ENCODE peak calls at places on chromosomes 3 and 15, in six cellular contexts. One of them, this sample, is unnamed.
A peak's percentile ranks its signal among the peaks of the same experiment; 100 is the strongest.

GRCh38 chr15:69499521-69500201 is 47.0 kb downstream of the RPLP1 start:
- DNase-seq in progenitor cell of endocrine pancreas: no peak
- DNase-seq in thoracic aorta: no peak
- DNase-seq in heart right ventricle: peak; percentile 34
- DNase-seq in astrocyte of the spinal cord: no peak
- DNase-seq in body of pancreas: no peak
- DNase-seq in this sample: no peak

GRCh38 chr3:16355864-16356263 is 90.9 kb downstream of the OXNAD1 start:
- DNase-seq in progenitor cell of endocrine pancreas: no peak
- DNase-seq in heart right ventricle: no peak
- DNase-seq in body of pancreas: no peak
- DNase-seq in thoracic aorta: no peak
- DNase-seq in astrocyte of the spinal cord: no peak
- DNase-seq in this sample: no peak

GRCh38 chr3:150762662-150763121 is 277 bp downstream of the SIAH2 start:
- DNase-seq in progenitor cell of endocrine pancreas: no peak
- DNase-seq in body of pancreas: peak; percentile 28
- DNase-seq in heart right ventricle: no peak
- DNase-seq in thoracic aorta: no peak
- DNase-seq in astrocyte of the spinal cord: no peak
- DNase-seq in this sample: no peak

GRCh38 chr15:41982133-41982930 is 10.0 kb upstream of the EHD4 start:
- DNase-seq in body of pancreas: no peak
- DNase-seq in heart right ventricle: no peak
- DNase-seq in thoracic aorta: no peak
- DNase-seq in astrocyte of the spinal cord: no peak
- DNase-seq in progenitor cell of endocrine pancreas: no peak
- DNase-seq in this sample: no peak

GRCh38 chr3:190883973-190884832 is 21.7 kb upstream of the GMNC start:
- DNase-seq in astrocyte of the spinal cord: peak; percentile 73
- DNase-seq in heart right ventricle: no peak
- DNase-seq in progenitor cell of endocrine pancreas: no peak
- DNase-seq in body of pancreas: peak; percentile 59
- DNase-seq in thoracic aorta: no peak
- DNase-seq in this sample: no peak

GRCh38 chr15:40340038-40340739 is 550 bp downstream of the CCDC9B start:
- DNase-seq in thoracic aorta: peak; percentile 63
- DNase-seq in astrocyte of the spinal cord: peak; percentile 71
- DNase-seq in body of pancreas: peak; percentile 66
- DNase-seq in heart right ventricle: peak; percentile 91
- DNase-seq in progenitor cell of endocrine pancreas: no peak
- DNase-seq in this sample: no peak

GRCh38 chr15:84570164-84570692 is 30.6 kb upstream of the ZSCAN2 start:
- DNase-seq in progenitor cell of endocrine pancreas: peak; percentile 44
- DNase-seq in astrocyte of the spinal cord: peak; percentile 21
- DNase-seq in body of pancreas: peak; percentile 52
- DNase-seq in thoracic aorta: no peak
- DNase-seq in heart right ventricle: peak; percentile 70
- DNase-seq in this sample: peak; percentile 44

GRCh38 chr3:154314152-154314551 is 10.1 kb downstream of the DHX36 start:
- DNase-seq in thoracic aorta: no peak
- DNase-seq in progenitor cell of endocrine pancreas: no peak
- DNase-seq in body of pancreas: no peak
- DNase-seq in heart right ventricle: no peak
- DNase-seq in astrocyte of the spinal cord: no peak
- DNase-seq in this sample: no peak

GRCh38 chr3:151838574-151839312 is 24.8 kb downstream of the AADAC start:
- DNase-seq in body of pancreas: peak; percentile 62
- DNase-seq in thoracic aorta: no peak
- DNase-seq in astrocyte of the spinal cord: peak; percentile 82
- DNase-seq in heart right ventricle: no peak
- DNase-seq in progenitor cell of endocrine pancreas: no peak
- DNase-seq in this sample: no peak

GRCh38 chr3:17195856-17196604 is 311.3 kb downstream of the PLCL2 start:
- DNase-seq in thoracic aorta: no peak
- DNase-seq in body of pancreas: no peak
- DNase-seq in progenitor cell of endocrine pancreas: no peak
- DNase-seq in heart right ventricle: no peak
- DNase-seq in astrocyte of the spinal cord: peak; percentile 18
- DNase-seq in this sample: peak; percentile 22

GRCh38 chr3:112043621-112044201 is 9.2 kb downstream of the TMPRSS7 start:
- DNase-seq in progenitor cell of endocrine pancreas: no peak
- DNase-seq in thoracic aorta: no peak
- DNase-seq in heart right ventricle: no peak
- DNase-seq in body of pancreas: peak; percentile 32
- DNase-seq in astrocyte of the spinal cord: peak; percentile 79
- DNase-seq in this sample: no peak

GRCh38 chr3:45816544-45816943 is 20.2 kb upstream of the SLC6A20 start:
- DNase-seq in body of pancreas: no peak
- DNase-seq in heart right ventricle: peak; percentile 18
- DNase-seq in astrocyte of the spinal cord: no peak
- DNase-seq in thoracic aorta: no peak
- DNase-seq in progenitor cell of endocrine pancreas: no peak
- DNase-seq in this sample: no peak

GRCh38 chr3:111963424-111963823 is 15.4 kb upstream of the ABHD10 start:
- DNase-seq in astrocyte of the spinal cord: peak; percentile 68
- DNase-seq in progenitor cell of endocrine pancreas: no peak
- DNase-seq in heart right ventricle: no peak
- DNase-seq in body of pancreas: no peak
- DNase-seq in thoracic aorta: no peak
- DNase-seq in this sample: no peak

GRCh38 chr3:49470714-49471420 is 800 bp downstream of the DAG1 start:
- DNase-seq in heart right ventricle: no peak
- DNase-seq in thoracic aorta: no peak
- DNase-seq in progenitor cell of endocrine pancreas: no peak
- DNase-seq in body of pancreas: no peak
- DNase-seq in astrocyte of the spinal cord: no peak
- DNase-seq in this sample: no peak

GRCh38 chr15:42384597-42384996 is 25.3 kb downstream of the CAPN3 start:
- DNase-seq in astrocyte of the spinal cord: no peak
- DNase-seq in progenitor cell of endocrine pancreas: no peak
- DNase-seq in body of pancreas: no peak
- DNase-seq in heart right ventricle: no peak
- DNase-seq in thoracic aorta: no peak
- DNase-seq in this sample: no peak

GRCh38 chr15:100760357-100760903 is 119.2 kb upstream of the ALDH1A3 start:
- DNase-seq in heart right ventricle: no peak
- DNase-seq in thoracic aorta: no peak
- DNase-seq in progenitor cell of endocrine pancreas: no peak
- DNase-seq in astrocyte of the spinal cord: no peak
- DNase-seq in body of pancreas: no peak
- DNase-seq in this sample: no peak

GRCh38 chr3:114823061-114823460 is 324.0 kb downstream of the ZBTB20 start:
- DNase-seq in thoracic aorta: no peak
- DNase-seq in heart right ventricle: no peak
- DNase-seq in progenitor cell of endocrine pancreas: no peak
- DNase-seq in body of pancreas: no peak
- DNase-seq in astrocyte of the spinal cord: no peak
- DNase-seq in this sample: no peak

GRCh38 chr3:3559786-3560185 is 239.4 kb upstream of the LRRN1 start:
- DNase-seq in progenitor cell of endocrine pancreas: no peak
- DNase-seq in body of pancreas: no peak
- DNase-seq in astrocyte of the spinal cord: no peak
- DNase-seq in heart right ventricle: no peak
- DNase-seq in thoracic aorta: no peak
- DNase-seq in this sample: no peak

GRCh38 chr3:21766002-21766401 is 15.0 kb upstream of the ZNF385D start:
- DNase-seq in heart right ventricle: no peak
- DNase-seq in progenitor cell of endocrine pancreas: no peak
- DNase-seq in astrocyte of the spinal cord: no peak
- DNase-seq in thoracic aorta: no peak
- DNase-seq in body of pancreas: no peak
- DNase-seq in this sample: no peak

GRCh38 chr15:85581495-85581894 is 201.1 kb downstream of the AKAP13 start:
- DNase-seq in thoracic aorta: no peak
- DNase-seq in progenitor cell of endocrine pancreas: no peak
- DNase-seq in body of pancreas: peak; percentile 67
- DNase-seq in astrocyte of the spinal cord: no peak
- DNase-seq in heart right ventricle: peak; percentile 63
- DNase-seq in this sample: no peak

GRCh38 chr3:35737080-35737479 is 97.8 kb downstream of the ARPP21 start:
- DNase-seq in progenitor cell of endocrine pancreas: no peak
- DNase-seq in thoracic aorta: no peak
- DNase-seq in heart right ventricle: no peak
- DNase-seq in astrocyte of the spinal cord: no peak
- DNase-seq in body of pancreas: no peak
- DNase-seq in this sample: no peak

GRCh38 chr3:31197941-31198340 is 303.5 kb upstream of the GADL1 start:
- DNase-seq in astrocyte of the spinal cord: no peak
- DNase-seq in body of pancreas: no peak
- DNase-seq in heart right ventricle: no peak
- DNase-seq in progenitor cell of endocrine pancreas: no peak
- DNase-seq in thoracic aorta: no peak
- DNase-seq in this sample: no peak

GRCh38 chr15:77569647-77570186 is 63.0 kb downstream of the LINGO1 start:
- DNase-seq in progenitor cell of endocrine pancreas: no peak
- DNase-seq in thoracic aorta: no peak
- DNase-seq in astrocyte of the spinal cord: no peak
- DNase-seq in heart right ventricle: no peak
- DNase-seq in body of pancreas: no peak
- DNase-seq in this sample: no peak

GRCh38 chr15:80179966-80180365 is 27.2 kb downstream of the FAH start:
- DNase-seq in thoracic aorta: no peak
- DNase-seq in heart right ventricle: no peak
- DNase-seq in astrocyte of the spinal cord: no peak
- DNase-seq in body of pancreas: no peak
- DNase-seq in progenitor cell of endocrine pancreas: no peak
- DNase-seq in this sample: no peak

GRCh38 chr3:45104715-45105711 is 41.2 kb downstream of the CDCP1 start:
- DNase-seq in heart right ventricle: no peak
- DNase-seq in astrocyte of the spinal cord: peak; percentile 72
- DNase-seq in progenitor cell of endocrine pancreas: no peak
- DNase-seq in body of pancreas: no peak
- DNase-seq in thoracic aorta: no peak
- DNase-seq in this sample: no peak

GRCh38 chr3:150078983-150079739 is 108.5 kb upstream of the PFN2 start:
- DNase-seq in body of pancreas: no peak
- DNase-seq in thoracic aorta: peak; percentile 16
- DNase-seq in heart right ventricle: no peak
- DNase-seq in progenitor cell of endocrine pancreas: no peak
- DNase-seq in astrocyte of the spinal cord: peak; percentile 94
- DNase-seq in this sample: no peak

GRCh38 chr3:64063207-64063981 is 40.1 kb upstream of the PSMD6 start:
- DNase-seq in progenitor cell of endocrine pancreas: no peak
- DNase-seq in astrocyte of the spinal cord: peak; percentile 37
- DNase-seq in heart right ventricle: no peak
- DNase-seq in body of pancreas: no peak
- DNase-seq in thoracic aorta: no peak
- DNase-seq in this sample: no peak

DNA sequence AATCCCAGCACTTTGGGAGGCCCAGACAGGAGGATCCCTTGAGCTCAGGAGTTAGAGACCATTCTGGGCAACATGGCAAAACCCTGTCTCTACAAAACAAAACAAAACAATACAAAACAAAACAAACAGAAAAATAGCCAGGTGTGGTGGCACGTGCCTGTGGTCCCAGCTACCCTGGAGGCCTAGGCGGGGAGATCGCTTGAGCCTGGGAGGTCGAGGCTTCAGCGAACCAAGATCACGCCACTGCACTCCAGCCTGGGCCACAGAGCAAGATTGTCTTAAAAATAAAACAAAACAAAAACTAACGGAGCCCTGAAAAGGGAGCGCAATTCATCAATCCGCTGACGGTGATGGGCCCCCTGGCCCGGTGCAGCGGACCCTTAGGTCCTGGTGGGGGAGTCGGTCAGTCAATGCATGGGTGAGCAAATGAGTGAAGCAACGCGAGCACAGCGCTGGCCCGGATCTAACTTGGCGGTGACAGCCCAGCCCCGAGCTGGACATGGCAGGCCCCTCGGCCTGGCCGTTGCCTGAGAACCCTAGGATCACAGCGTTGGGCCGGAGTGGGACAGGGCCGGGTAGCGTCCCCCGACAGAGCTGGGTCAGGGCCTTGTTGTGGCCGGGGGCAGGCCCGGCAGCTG is 52.4 kb upstream of the BLM start:
- DNase-seq in thoracic aorta: no peak
- DNase-seq in progenitor cell of endocrine pancreas: no peak
- DNase-seq in body of pancreas: peak; percentile 31
- DNase-seq in astrocyte of the spinal cord: peak; percentile 41
- DNase-seq in heart right ventricle: peak; percentile 60
- DNase-seq in this sample: no peak
- TF ChIP-seq CTCF in thoracic aorta: no peak
- TF ChIP-seq CTCF in progenitor cell of endocrine pancreas: no peak
- TF ChIP-seq CTCF in body of pancreas: no peak
- TF ChIP-seq CTCF in astrocyte of the spinal cord: no peak
- TF ChIP-seq CTCF in heart right ventricle: peak; percentile 9
- TF ChIP-seq CTCF in this sample: no peak

DNA sequence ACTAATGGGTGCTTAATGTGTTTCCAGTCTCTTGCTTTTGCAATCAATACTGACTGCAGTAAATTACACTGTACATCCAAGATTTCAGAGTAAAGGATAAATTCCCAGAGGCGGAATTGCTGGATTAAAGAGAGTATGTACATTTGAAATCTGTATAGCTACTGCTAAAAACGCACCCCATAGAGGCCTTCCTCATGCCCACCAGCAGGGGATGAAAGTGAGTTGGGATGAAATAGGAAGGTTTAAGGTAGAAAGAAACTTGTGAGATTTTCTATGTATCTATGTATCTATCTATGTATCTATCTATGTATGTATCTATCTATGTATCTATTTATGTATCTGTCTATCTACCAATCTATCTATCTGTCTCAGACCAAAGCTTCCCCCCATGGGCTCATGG is 28.4 kb downstream of the TMEM44 start:
- DNase-seq in astrocyte of the spinal cord: no peak
- DNase-seq in progenitor cell of endocrine pancreas: no peak
- DNase-seq in thoracic aorta: no peak
- DNase-seq in heart right ventricle: no peak
- DNase-seq in body of pancreas: no peak
- DNase-seq in this sample: no peak
- TF ChIP-seq CTCF in astrocyte of the spinal cord: peak; percentile 61
- TF ChIP-seq CTCF in progenitor cell of endocrine pancreas: peak; percentile 40
- TF ChIP-seq CTCF in thoracic aorta: no peak
- TF ChIP-seq CTCF in heart right ventricle: no peak
- TF ChIP-seq CTCF in body of pancreas: no peak
- TF ChIP-seq CTCF in this sample: no peak

GRCh38 chr3:182530316-182530715 is 263.0 kb upstream of the ATP11B start:
- DNase-seq in progenitor cell of endocrine pancreas: no peak
- DNase-seq in heart right ventricle: no peak
- DNase-seq in body of pancreas: no peak
- DNase-seq in thoracic aorta: no peak
- DNase-seq in astrocyte of the spinal cord: no peak
- DNase-seq in this sample: no peak
- TF ChIP-seq CTCF in progenitor cell of endocrine pancreas: no peak
- TF ChIP-seq CTCF in heart right ventricle: no peak
- TF ChIP-seq CTCF in body of pancreas: no peak
- TF ChIP-seq CTCF in thoracic aorta: no peak
- TF ChIP-seq CTCF in astrocyte of the spinal cord: no peak
- TF ChIP-seq CTCF in this sample: no peak

GRCh38 chr3:141000691-141001090 is 50.5 kb upstream of the SPSB4 start:
- DNase-seq in astrocyte of the spinal cord: no peak
- DNase-seq in body of pancreas: no peak
- DNase-seq in progenitor cell of endocrine pancreas: no peak
- DNase-seq in heart right ventricle: no peak
- DNase-seq in thoracic aorta: no peak
- DNase-seq in this sample: no peak

GRCh38 chr3:140995881-140996280 is 54.2 kb downstream of the SLC25A36 start:
- DNase-seq in body of pancreas: no peak
- DNase-seq in progenitor cell of endocrine pancreas: no peak
- DNase-seq in thoracic aorta: no peak
- DNase-seq in heart right ventricle: no peak
- DNase-seq in astrocyte of the spinal cord: no peak
- DNase-seq in this sample: no peak

GRCh38 chr3:140994316-140994715 is 52.7 kb downstream of the SLC25A36 start:
- DNase-seq in heart right ventricle: no peak
- DNase-seq in astrocyte of the spinal cord: peak; percentile 17
- DNase-seq in progenitor cell of endocrine pancreas: no peak
- DNase-seq in thoracic aorta: no peak
- DNase-seq in body of pancreas: no peak
- DNase-seq in this sample: no peak

GRCh38 chr3:141000027-141000663 is 51.0 kb upstream of the SPSB4 start:
- DNase-seq in heart right ventricle: peak; percentile 62
- DNase-seq in thoracic aorta: peak; percentile 13
- DNase-seq in body of pancreas: peak; percentile 76
- DNase-seq in astrocyte of the spinal cord: peak; percentile 49
- DNase-seq in progenitor cell of endocrine pancreas: peak; percentile 38
- DNase-seq in this sample: no peak
- TF ChIP-seq CTCF in heart right ventricle: peak; percentile 84
- TF ChIP-seq CTCF in thoracic aorta: peak; percentile 65
- TF ChIP-seq CTCF in body of pancreas: peak; percentile 78
- TF ChIP-seq CTCF in astrocyte of the spinal cord: peak; percentile 83
- TF ChIP-seq CTCF in progenitor cell of endocrine pancreas: peak; percentile 77
- TF ChIP-seq CTCF in this sample: no peak